ENCODE peak calls at places on chromosome 19, in five cellular contexts. W is neuronal stem cell, Q is H9, B is trophoblast cell, M is H1. P is an unnamed sample.

GRCh38 chr19:29285878-29286277 is 72.9 kb upstream of the UQCRFS1 start:
- DNase-seq in W (peak), Q (peak), B (no peak), M (peak), P (no peak)

GRCh38 chr19:48632692-48633147 is 4.5 kb downstream of the DBP start:
- DNase-seq in W (no peak), Q (no peak), B (no peak), M (no peak), P (no peak)

GRCh38 chr19:34217952-34218817 is 36.2 kb upstream of the GARRE1 start:
- DNase-seq in W (no peak), Q (no peak), B (no peak), M (no peak), P (peak)

GRCh38 chr19:52453324-52454094 is at the start of gene ZNF578:
- DNase-seq in W (peak), Q (no peak), B (peak), M (no peak), P (peak)

GRCh38 chr19:6997679-6998445 is 23.4 kb downstream of the MBD3L2B start:
- DNase-seq in W (no peak), Q (no peak), B (no peak), M (no peak), P (no peak)

GRCh38 chr19:30482956-30483355 is 110.8 kb downstream of the ZNF536 start:
- DNase-seq in W (no peak), Q (no peak), B (no peak), M (no peak), P (no peak)

GRCh38 chr19:58385313-58386165 is 1.5 kb upstream of the RPS5 start:
- DNase-seq in W (no peak), Q (peak), B (no peak), M (no peak), P (no peak)

GRCh38 chr19:29290853-29291252 is 77.9 kb upstream of the UQCRFS1 start:
- DNase-seq in W (no peak), Q (no peak), B (no peak), M (no peak), P (no peak)

GRCh38 chr19:7869910-7870511 is 4.2 kb downstream of the PRR36 start:
- DNase-seq in W (peak), Q (peak), B (peak), M (peak), P (peak)

GRCh38 chr19:29018542-29018941 is 194.4 kb downstream of the UQCRFS1 start:
- DNase-seq in W (no peak), Q (no peak), B (no peak), M (no peak), P (no peak)

GRCh38 chr19:18173572-18174294 is at the start of gene IFI30:
- DNase-seq in W (no peak), Q (peak), B (peak), M (peak), P (peak)

GRCh38 chr19:34662919-34663318 is 14.0 kb downstream of the SCGB2B2 start:
- DNase-seq in W (no peak), Q (peak), B (no peak), M (no peak), P (no peak)

GRCh38 chr19:29678484-29679106 is 13.3 kb downstream of the PLEKHF1 start:
- DNase-seq in W (no peak), Q (no peak), B (no peak), M (no peak), P (no peak)

GRCh38 chr19:7970716-7971448 is 27.4 kb upstream of the TIMM44 start:
- DNase-seq in W (peak), Q (peak), B (peak), M (peak), P (peak)

GRCh38 chr19:35608250-35608649 is 4.3 kb upstream of the HAUS5 start:
- DNase-seq in W (no peak), Q (no peak), B (no peak), M (no peak), P (no peak)

GRCh38 chr19:14318873-14319272 is 62.4 kb upstream of the ADGRE5 start:
- DNase-seq in W (no peak), Q (peak), B (no peak), M (peak), P (no peak)

GRCh38 chr19:28486934-28487333 is 726.0 kb downstream of the UQCRFS1 start:
- DNase-seq in W (no peak), Q (no peak), B (no peak), M (no peak), P (no peak)

GRCh38 chr19:14433454-14434156 is 499 bp downstream of the PKN1 start:
- DNase-seq in W (no peak), Q (no peak), B (no peak), M (peak), P (no peak)

GRCh38 chr19:30682576-30683536 is 310.7 kb downstream of the ZNF536 start:
- DNase-seq in W (peak), Q (peak), B (peak), M (peak), P (peak)

GRCh38 chr19:40444181-40445005 is at the start of gene SERTAD3:
- DNase-seq in W (peak), Q (peak), B (peak), M (peak), P (peak)

GRCh38 chr19:42850981-42851717 is 28.4 kb downstream of the PSG1 start:
- DNase-seq in W (no peak), Q (no peak), B (peak), M (no peak), P (peak)

GRCh38 chr19:19101540-19101939 is 36.7 kb downstream of the TMEM161A start:
- DNase-seq in W (no peak), Q (no peak), B (no peak), M (no peak), P (no peak)

GRCh38 chr19:10681658-10682057 is 19.6 kb upstream of the QTRT1 start:
- DNase-seq in W (no peak), Q (no peak), B (no peak), M (no peak), P (no peak)

GRCh38 chr19:35205733-35206323 is 22.7 kb downstream of the FAM187B start:
- DNase-seq in W (no peak), Q (no peak), B (no peak), M (no peak), P (no peak)

GRCh38 chr19:17234911-17235617 is 9.0 kb downstream of the OCEL1 start:
- DNase-seq in W (no peak), Q (peak), B (no peak), M (peak), P (peak)

GRCh38 chr19:7533281-7533819 is 2.2 kb upstream of the PNPLA6 start:
- DNase-seq in W (no peak), Q (peak), B (peak), M (peak), P (peak)

GRCh38 chr19:46992699-46993535 is 26.7 kb upstream of the NPAS1 start:
- DNase-seq in W (no peak), Q (no peak), B (no peak), M (no peak), P (no peak)

GRCh38 chr19:5718579-5719273 is 1.2 kb downstream of the LONP1 start:
- DNase-seq in W (no peak), Q (no peak), B (peak), M (no peak), P (peak)
- H2BK12ac ChIP-seq in W (no peak), Q (no peak), B (no peak), M (no peak), P (no peak)

DNA sequence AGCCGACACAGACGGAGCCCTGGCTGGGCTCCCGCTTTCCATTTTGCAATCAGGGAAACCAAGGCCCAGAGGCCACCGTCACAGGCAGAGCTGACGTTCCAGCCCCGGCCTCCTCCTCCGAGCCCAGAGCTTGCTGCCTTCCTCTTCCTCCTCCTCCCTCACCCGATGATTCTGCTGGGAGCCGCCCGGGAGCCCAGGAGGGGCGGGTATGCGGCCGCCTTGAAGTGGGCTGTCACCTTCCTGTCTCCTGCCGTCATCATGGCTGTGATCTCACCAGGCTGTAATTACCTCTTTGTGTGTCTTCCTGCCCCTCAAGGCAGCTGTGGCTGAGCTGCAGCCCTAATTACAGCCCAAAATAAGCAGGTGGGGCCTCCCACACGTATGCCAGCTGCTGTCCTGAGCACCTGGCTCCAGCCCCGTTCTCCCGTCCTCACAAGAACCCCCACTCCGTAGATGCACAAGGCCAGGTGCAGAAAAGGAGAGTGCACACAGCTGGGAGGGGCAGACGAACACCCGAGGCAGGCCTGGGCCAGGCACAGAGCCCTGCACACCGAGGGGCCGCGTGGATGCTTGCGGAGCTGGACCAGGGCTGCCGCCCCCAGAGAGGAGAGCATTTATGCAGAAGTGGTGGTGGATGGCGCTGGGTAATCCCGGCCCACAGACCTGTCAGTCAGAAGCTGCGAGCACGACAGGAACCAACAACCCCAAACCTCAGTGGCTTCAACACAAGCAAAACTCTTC is 4.0 kb downstream of the TPGS1 start:
- DNase-seq in W (no peak), Q (peak), B (peak), M (peak), P (no peak)
- H2BK12ac ChIP-seq in W (peak), Q (no peak), B (no peak), M (no peak), P (peak)

GRCh38 chr19:5147074-5147970 is 178.4 kb downstream of the KDM4B start:
- DNase-seq in W (no peak), Q (no peak), B (peak), M (no peak), P (no peak)
- H2BK12ac ChIP-seq in W (no peak), Q (no peak), B (no peak), M (no peak), P (no peak)

DNA sequence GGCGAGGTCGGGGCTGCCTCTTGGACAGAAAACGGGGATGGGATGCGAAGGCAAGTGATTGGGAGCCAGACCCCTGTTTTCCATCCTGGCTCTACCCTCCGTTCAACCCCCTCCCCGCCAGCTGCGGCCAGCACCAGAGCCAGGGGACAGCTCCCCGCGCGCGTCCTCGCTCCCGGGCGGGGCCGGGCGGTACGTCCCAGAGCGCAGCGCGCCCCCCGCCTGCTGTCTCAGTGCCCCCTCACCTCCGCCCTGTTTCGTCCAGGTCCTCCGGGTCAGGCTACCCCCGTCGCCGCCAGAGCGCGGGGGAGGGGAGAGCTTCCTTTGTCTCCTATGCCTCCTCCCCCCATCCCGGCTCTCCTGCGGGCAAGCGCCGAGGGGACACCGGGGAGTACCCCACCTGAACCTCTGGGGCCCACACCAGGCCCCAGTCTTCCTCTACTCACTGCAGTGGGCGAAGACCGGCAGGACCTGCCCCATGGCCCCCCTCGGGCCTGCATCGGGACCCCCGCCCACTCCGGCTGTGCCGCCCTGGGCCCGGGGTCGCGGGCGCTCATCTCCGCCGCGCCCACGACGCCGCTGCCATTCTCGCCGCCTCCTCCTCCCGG is 396 bp downstream of the RTN2 start:
- DNase-seq in W (peak), Q (peak), B (no peak), M (peak), P (peak)
- H2BK12ac ChIP-seq in W (no peak), Q (no peak), B (no peak), M (no peak), P (no peak)

GRCh38 chr19:2790557-2791271 is 5.4 kb downstream of the THOP1 start:
- DNase-seq in W (no peak), Q (no peak), B (no peak), M (no peak), P (no peak)

GRCh38 chr19:2791440-2791839 is 6.1 kb downstream of the THOP1 start:
- DNase-seq in W (no peak), Q (no peak), B (no peak), M (no peak), P (no peak)

GRCh38 chr19:2791876-2792275 is 6.6 kb downstream of the THOP1 start:
- DNase-seq in W (no peak), Q (no peak), B (no peak), M (no peak), P (no peak)

GRCh38 chr19:2788237-2788636 is 2.9 kb downstream of the THOP1 start:
- DNase-seq in W (no peak), Q (no peak), B (no peak), M (no peak), P (no peak)

GRCh38 chr19:2790194-2790556 is 4.9 kb downstream of the THOP1 start:
- DNase-seq in W (no peak), Q (no peak), B (no peak), M (no peak), P (no peak)
- H2BK12ac ChIP-seq in W (no peak), Q (no peak), B (no peak), M (no peak), P (no peak)

GRCh38 chr19:38956264-38956663 is 19.3 kb downstream of the FBXO17 start:
- DNase-seq in W (no peak), Q (no peak), B (no peak), M (no peak), P (no peak)

GRCh38 chr19:38953677-38954076 is 21.9 kb downstream of the FBXO17 start:
- DNase-seq in W (no peak), Q (no peak), B (no peak), M (no peak), P (no peak)

GRCh38 chr19:38958301-38958700 is 17.2 kb downstream of the FBXO17 start:
- DNase-seq in W (no peak), Q (no peak), B (no peak), M (no peak), P (no peak)

GRCh38 chr19:38964738-38965137 is 10.8 kb downstream of the FBXO17 start:
- DNase-seq in W (no peak), Q (no peak), B (no peak), M (no peak), P (no peak)

DNA sequence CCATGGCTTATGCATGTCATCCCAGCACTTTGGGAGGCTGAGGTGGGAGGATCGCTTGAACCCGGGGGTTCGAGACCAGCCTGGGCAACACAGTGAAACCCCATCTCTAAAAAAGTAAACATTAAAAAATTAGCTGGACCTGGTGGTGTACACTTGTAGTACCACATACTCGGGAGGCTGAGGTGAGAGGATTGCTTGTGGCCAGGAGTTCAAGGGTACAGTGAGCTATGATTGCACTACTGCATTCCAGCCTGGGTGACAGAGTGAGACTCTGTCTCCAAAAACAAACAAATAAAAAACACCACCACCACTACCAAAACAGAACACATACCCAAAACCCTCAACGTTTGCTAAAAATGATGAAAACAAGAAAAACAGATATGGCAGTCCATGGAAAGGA is 15.9 kb downstream of the FBXO17 start:
- DNase-seq in W (no peak), Q (no peak), B (no peak), M (no peak), P (no peak)
- H2BK12ac ChIP-seq in W (no peak), Q (no peak), B (no peak), M (no peak), P (no peak)

GRCh38 chr19:51144482-51145045 is 2.5 kb downstream of the SIGLEC7 start:
- DNase-seq in W (no peak), Q (no peak), B (no peak), M (no peak), P (no peak)
- H2BK12ac ChIP-seq in W (no peak), Q (no peak), B (no peak), M (no peak), P (no peak)

GRCh38 chr19:15721208-15721607 is 6.6 kb upstream of the OR10H2 start:
- DNase-seq in W (no peak), Q (no peak), B (no peak), M (no peak), P (no peak)

GRCh38 chr19:15714638-15715037 is 13.2 kb upstream of the OR10H2 start:
- DNase-seq in W (no peak), Q (no peak), B (no peak), M (no peak), P (no peak)

GRCh38 chr19:15717781-15718180 is 10.0 kb upstream of the OR10H2 start:
- DNase-seq in W (no peak), Q (no peak), B (no peak), M (no peak), P (no peak)

GRCh38 chr19:15715642-15716041 is 12.2 kb upstream of the OR10H2 start:
- DNase-seq in W (no peak), Q (no peak), B (no peak), M (no peak), P (no peak)
- H2BK12ac ChIP-seq in W (no peak), Q (no peak), B (no peak), M (no peak), P (no peak)

GRCh38 chr19:13195678-13196077 is 45.5 kb downstream of the IER2 start:
- DNase-seq in W (no peak), Q (peak), B (peak), M (peak), P (no peak)

DNA sequence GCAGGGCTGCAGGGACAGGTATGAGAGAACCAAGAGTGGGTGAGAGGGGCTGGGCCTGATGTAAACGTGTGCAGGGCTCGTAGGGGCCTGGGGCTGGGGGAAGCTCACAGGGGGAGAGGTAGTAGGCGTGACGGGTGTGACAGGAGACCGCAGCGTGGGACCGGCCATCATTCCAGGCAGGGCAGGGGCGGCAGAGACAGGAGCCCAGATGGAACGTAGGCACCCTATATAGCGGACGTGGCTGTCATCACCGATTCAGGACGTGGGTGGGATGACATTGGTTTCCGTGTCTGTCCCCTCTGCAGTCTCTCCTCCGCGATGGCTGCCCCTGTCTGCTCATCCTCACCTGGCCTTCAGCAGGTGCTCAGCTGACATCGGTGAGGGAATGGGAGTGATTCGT is 48.4 kb downstream of the IER2 start:
- DNase-seq in W (no peak), Q (no peak), B (no peak), M (no peak), P (no peak)
- H2BK12ac ChIP-seq in W (no peak), Q (no peak), B (no peak), M (peak), P (no peak)

DNA sequence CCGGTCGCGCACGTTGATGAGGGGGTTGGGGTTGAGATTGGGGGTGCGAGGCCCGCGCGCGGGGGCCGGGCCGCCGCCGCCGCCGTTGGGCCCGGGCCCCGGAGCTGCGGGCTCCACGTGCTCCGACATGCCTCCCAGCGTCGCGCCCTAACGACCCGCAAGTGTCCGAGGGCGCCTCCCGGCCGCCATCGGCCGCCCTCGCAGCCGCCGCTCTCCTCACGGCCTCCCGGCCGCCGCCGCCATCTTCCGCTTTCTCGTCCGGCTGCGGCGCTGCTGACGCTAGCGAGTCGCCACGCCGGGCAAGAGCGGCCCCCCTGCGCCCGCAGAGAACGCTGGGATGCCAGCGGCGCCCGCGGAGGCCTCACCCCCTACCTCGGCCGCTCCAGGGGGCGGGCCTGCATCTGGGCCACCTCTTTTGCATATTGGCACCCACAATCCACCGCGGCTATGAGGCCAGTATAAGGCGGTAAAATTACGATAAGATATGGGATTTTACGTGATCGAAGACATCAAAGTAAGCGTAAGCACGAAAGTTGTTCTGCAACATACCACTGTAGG is at the start of gene TMEM259:
- DNase-seq in W (peak), Q (peak), B (peak), M (peak), P (peak)
- H2BK12ac ChIP-seq in W (no peak), Q (no peak), B (no peak), M (peak), P (no peak)

P was measured in mesenchymal stem cell.